ENCODE peak calls at places on chromosomes 4 and X, in eight cellular contexts. One of them, this sample, is unnamed.

GRCh38 chrX:129323115-129323514 is 200.2 kb downstream of the SMARCA1 start:
- DNase-seq in fibroblast of pulmonary artery: no peak
- DNase-seq in stimulated activated CD4-positive, alpha-beta T cell treated with anti-CD3 and anti-CD28 coated beads, TNF-alpha, amount 100 ng/mL, for 48 hours: no peak
- DNase-seq in MM.1S: no peak
- DNase-seq in islet precursor cell: no peak
- DNase-seq in activated CD4-positive, alpha-beta memory T cell treated with anti-CD3 and anti-CD28 coated beads for 36 hours: no peak
- DNase-seq in EH: no peak
- DNase-seq in aorta: no peak
- DNase-seq in this sample: no peak

GRCh38 chr4:182789588-182789987 is 127.6 kb downstream of the DCTD start:
- DNase-seq in MM.1S: no peak
- DNase-seq in islet precursor cell: no peak
- DNase-seq in activated CD4-positive, alpha-beta memory T cell treated with anti-CD3 and anti-CD28 coated beads for 36 hours: no peak
- DNase-seq in stimulated activated CD4-positive, alpha-beta T cell treated with anti-CD3 and anti-CD28 coated beads, TNF-alpha, amount 100 ng/mL, for 48 hours: no peak
- DNase-seq in EH: no peak
- DNase-seq in aorta: no peak
- DNase-seq in fibroblast of pulmonary artery: no peak
- DNase-seq in this sample: no peak

GRCh38 chr4:60805500-60806313 is 394.4 kb upstream of the ADGRL3 start:
- DNase-seq in activated CD4-positive, alpha-beta memory T cell treated with anti-CD3 and anti-CD28 coated beads for 36 hours: no peak
- DNase-seq in islet precursor cell: no peak
- DNase-seq in aorta: no peak
- DNase-seq in stimulated activated CD4-positive, alpha-beta T cell treated with anti-CD3 and anti-CD28 coated beads, TNF-alpha, amount 100 ng/mL, for 48 hours: no peak
- DNase-seq in fibroblast of pulmonary artery: peak
- DNase-seq in EH: peak
- DNase-seq in MM.1S: peak
- DNase-seq in this sample: peak

GRCh38 chr4:15562114-15562513 is 92.4 kb downstream of the CC2D2A start:
- DNase-seq in islet precursor cell: peak
- DNase-seq in aorta: no peak
- DNase-seq in stimulated activated CD4-positive, alpha-beta T cell treated with anti-CD3 and anti-CD28 coated beads, TNF-alpha, amount 100 ng/mL, for 48 hours: no peak
- DNase-seq in EH: peak
- DNase-seq in fibroblast of pulmonary artery: no peak
- DNase-seq in activated CD4-positive, alpha-beta memory T cell treated with anti-CD3 and anti-CD28 coated beads for 36 hours: no peak
- DNase-seq in MM.1S: no peak
- DNase-seq in this sample: no peak

GRCh38 chr4:174324246-174324645 is 40.5 kb downstream of the CEP44 start:
- DNase-seq in aorta: no peak
- DNase-seq in activated CD4-positive, alpha-beta memory T cell treated with anti-CD3 and anti-CD28 coated beads for 36 hours: no peak
- DNase-seq in MM.1S: no peak
- DNase-seq in islet precursor cell: no peak
- DNase-seq in EH: no peak
- DNase-seq in fibroblast of pulmonary artery: peak
- DNase-seq in stimulated activated CD4-positive, alpha-beta T cell treated with anti-CD3 and anti-CD28 coated beads, TNF-alpha, amount 100 ng/mL, for 48 hours: no peak
- DNase-seq in this sample: no peak

GRCh38 chrX:17082831-17083230 is 136.4 kb downstream of the REPS2 start:
- DNase-seq in MM.1S: peak
- DNase-seq in activated CD4-positive, alpha-beta memory T cell treated with anti-CD3 and anti-CD28 coated beads for 36 hours: no peak
- DNase-seq in aorta: no peak
- DNase-seq in stimulated activated CD4-positive, alpha-beta T cell treated with anti-CD3 and anti-CD28 coated beads, TNF-alpha, amount 100 ng/mL, for 48 hours: no peak
- DNase-seq in islet precursor cell: no peak
- DNase-seq in fibroblast of pulmonary artery: no peak
- DNase-seq in EH: peak
- DNase-seq in this sample: peak

GRCh38 chr4:8775751-8776355 is 95.8 kb downstream of the HMX1 start:
- DNase-seq in EH: no peak
- DNase-seq in stimulated activated CD4-positive, alpha-beta T cell treated with anti-CD3 and anti-CD28 coated beads, TNF-alpha, amount 100 ng/mL, for 48 hours: no peak
- DNase-seq in aorta: peak
- DNase-seq in islet precursor cell: no peak
- DNase-seq in MM.1S: no peak
- DNase-seq in activated CD4-positive, alpha-beta memory T cell treated with anti-CD3 and anti-CD28 coated beads for 36 hours: no peak
- DNase-seq in fibroblast of pulmonary artery: no peak
- DNase-seq in this sample: no peak

GRCh38 chr4:146795721-146796120 is 149.9 kb downstream of the TTC29 start:
- DNase-seq in EH: no peak
- DNase-seq in fibroblast of pulmonary artery: no peak
- DNase-seq in aorta: no peak
- DNase-seq in stimulated activated CD4-positive, alpha-beta T cell treated with anti-CD3 and anti-CD28 coated beads, TNF-alpha, amount 100 ng/mL, for 48 hours: no peak
- DNase-seq in activated CD4-positive, alpha-beta memory T cell treated with anti-CD3 and anti-CD28 coated beads for 36 hours: no peak
- DNase-seq in MM.1S: no peak
- DNase-seq in islet precursor cell: no peak
- DNase-seq in this sample: no peak

This sample was measured in OCI-LY7.